ENCODE peak calls at places on chromosome 1, in ten cellular contexts. One of them, this sample, is unnamed.
A peak's percentile ranks its signal among the peaks of the same experiment; 100 is the strongest.

GRCh38 chr1:80540149-80540548 is 1260.6 kb upstream of the ADGRL2 start:
- DNase-seq in A172: no peak
- DNase-seq in thoracic aorta: no peak
- DNase-seq in HTR-8/SVneo: no peak
- DNase-seq in adrenal gland: no peak
- DNase-seq in germinal center: no peak
- DNase-seq in RPMI7951: no peak
- DNase-seq in activated T-helper 1 cell treated with Interleukin-2 at 50 U/mL for 16 hours: no peak
- DNase-seq in IMR-90: no peak
- DNase-seq in PC-3: no peak
- DNase-seq in this sample: no peak

GRCh38 chr1:229563701-229564100 is 5.2 kb upstream of the ABCB10 start:
- DNase-seq in germinal center: no peak
- DNase-seq in adrenal gland: no peak
- DNase-seq in PC-3: no peak
- DNase-seq in HTR-8/SVneo: no peak
- DNase-seq in RPMI7951: no peak
- DNase-seq in activated T-helper 1 cell treated with Interleukin-2 at 50 U/mL for 16 hours: no peak
- DNase-seq in A172: peak; percentile 25
- DNase-seq in thoracic aorta: no peak
- DNase-seq in IMR-90: peak; percentile 77
- DNase-seq in this sample: no peak

GRCh38 chr1:155062151-155062686 is 1.3 kb upstream of the EFNA4 start:
- DNase-seq in RPMI7951: no peak
- DNase-seq in adrenal gland: no peak
- DNase-seq in activated T-helper 1 cell treated with Interleukin-2 at 50 U/mL for 16 hours: no peak
- DNase-seq in IMR-90: no peak
- DNase-seq in thoracic aorta: no peak
- DNase-seq in germinal center: no peak
- DNase-seq in A172: no peak
- DNase-seq in PC-3: no peak
- DNase-seq in HTR-8/SVneo: no peak
- DNase-seq in this sample: no peak

GRCh38 chr1:67468066-67468718 is 38.0 kb upstream of the SERBP1 start:
- DNase-seq in thoracic aorta: no peak
- DNase-seq in adrenal gland: no peak
- DNase-seq in RPMI7951: peak; percentile 88
- DNase-seq in PC-3: peak; percentile 54
- DNase-seq in A172: peak; percentile 18
- DNase-seq in germinal center: no peak
- DNase-seq in IMR-90: no peak
- DNase-seq in activated T-helper 1 cell treated with Interleukin-2 at 50 U/mL for 16 hours: no peak
- DNase-seq in HTR-8/SVneo: no peak
- DNase-seq in this sample: no peak

GRCh38 chr1:85313888-85314696 is 37.7 kb upstream of the BCL10 start:
- DNase-seq in activated T-helper 1 cell treated with Interleukin-2 at 50 U/mL for 16 hours: no peak
- DNase-seq in thoracic aorta: no peak
- DNase-seq in adrenal gland: peak; percentile 44
- DNase-seq in A172: peak; percentile 86
- DNase-seq in germinal center: no peak
- DNase-seq in HTR-8/SVneo: no peak
- DNase-seq in PC-3: peak; percentile 96
- DNase-seq in IMR-90: peak; percentile 96
- DNase-seq in RPMI7951: peak; percentile 95
- DNase-seq in this sample: no peak

GRCh38 chr1:103457856-103458255 is 67.6 kb upstream of the RNPC3 start:
- DNase-seq in adrenal gland: no peak
- DNase-seq in PC-3: no peak
- DNase-seq in activated T-helper 1 cell treated with Interleukin-2 at 50 U/mL for 16 hours: no peak
- DNase-seq in HTR-8/SVneo: no peak
- DNase-seq in IMR-90: no peak
- DNase-seq in A172: no peak
- DNase-seq in RPMI7951: no peak
- DNase-seq in thoracic aorta: no peak
- DNase-seq in germinal center: no peak
- DNase-seq in this sample: no peak

GRCh38 chr1:10733967-10734366 is 62.5 kb downstream of the CASZ1 start:
- DNase-seq in activated T-helper 1 cell treated with Interleukin-2 at 50 U/mL for 16 hours: no peak
- DNase-seq in HTR-8/SVneo: no peak
- DNase-seq in adrenal gland: no peak
- DNase-seq in A172: no peak
- DNase-seq in PC-3: no peak
- DNase-seq in thoracic aorta: no peak
- DNase-seq in IMR-90: no peak
- DNase-seq in germinal center: no peak
- DNase-seq in RPMI7951: no peak
- DNase-seq in this sample: peak; percentile 63

GRCh38 chr1:103180660-103181059 is 72.3 kb upstream of the COL11A1 start:
- DNase-seq in germinal center: no peak
- DNase-seq in IMR-90: peak; percentile 72
- DNase-seq in A172: peak; percentile 69
- DNase-seq in RPMI7951: peak; percentile 29
- DNase-seq in adrenal gland: no peak
- DNase-seq in PC-3: peak; percentile 33
- DNase-seq in HTR-8/SVneo: peak; percentile 19
- DNase-seq in activated T-helper 1 cell treated with Interleukin-2 at 50 U/mL for 16 hours: no peak
- DNase-seq in thoracic aorta: no peak
- DNase-seq in this sample: no peak

This sample was measured in activated naive CD8-positive, alpha-beta T cell treated with anti-CD3 and anti-CD28 coated beads for 36 hours.